ENCODE peak calls at places on chromosome 3, in nine cellular contexts. One of them, this sample, is unnamed.

GRCh38 chr3:105933871-105934270 is 65.1 kb upstream of the CBLB start:
- DNase-seq in ureter: no peak
- DNase-seq in midbrain: no peak
- DNase-seq in GM23338: no peak
- DNase-seq in GM10248: no peak
- DNase-seq in stimulated activated naive B cell treated with anti-CD40 and anti-IgM and Interleukin-4, amounts not matched to agents 10 μg/mL and 1 μg/mL and 100 μg/mL, for 72 hours: no peak
- DNase-seq in NCI-H2081: no peak
- DNase-seq in H4: no peak
- DNase-seq in stimulated activated CD8-positive, alpha-beta memory T cell treated with anti-CD3 and anti-CD28 coated beads, Interleukin-4, amount 100 ng/mL, for 48 hours: no peak
- DNase-seq in this sample: no peak

GRCh38 chr3:53859178-53859577 is 12.8 kb downstream of the IL17RB start:
- DNase-seq in midbrain: no peak
- DNase-seq in ureter: no peak
- DNase-seq in GM23338: no peak
- DNase-seq in stimulated activated CD8-positive, alpha-beta memory T cell treated with anti-CD3 and anti-CD28 coated beads, Interleukin-4, amount 100 ng/mL, for 48 hours: no peak
- DNase-seq in GM10248: no peak
- DNase-seq in NCI-H2081: no peak
- DNase-seq in H4: no peak
- DNase-seq in stimulated activated naive B cell treated with anti-CD40 and anti-IgM and Interleukin-4, amounts not matched to agents 10 μg/mL and 1 μg/mL and 100 μg/mL, for 72 hours: no peak
- DNase-seq in this sample: no peak

GRCh38 chr3:53137835-53138446 is 7.7 kb upstream of the RFT1 start:
- DNase-seq in ureter: no peak
- DNase-seq in stimulated activated naive B cell treated with anti-CD40 and anti-IgM and Interleukin-4, amounts not matched to agents 10 μg/mL and 1 μg/mL and 100 μg/mL, for 72 hours: no peak
- DNase-seq in GM23338: no peak
- DNase-seq in H4: no peak
- DNase-seq in stimulated activated CD8-positive, alpha-beta memory T cell treated with anti-CD3 and anti-CD28 coated beads, Interleukin-4, amount 100 ng/mL, for 48 hours: no peak
- DNase-seq in GM10248: no peak
- DNase-seq in midbrain: no peak
- DNase-seq in NCI-H2081: no peak
- DNase-seq in this sample: no peak

GRCh38 chr3:143885803-143886427 is 37.6 kb upstream of the SLC9A9 start:
- DNase-seq in ureter: no peak
- DNase-seq in H4: peak
- DNase-seq in stimulated activated naive B cell treated with anti-CD40 and anti-IgM and Interleukin-4, amounts not matched to agents 10 μg/mL and 1 μg/mL and 100 μg/mL, for 72 hours: no peak
- DNase-seq in NCI-H2081: peak
- DNase-seq in GM10248: peak
- DNase-seq in stimulated activated CD8-positive, alpha-beta memory T cell treated with anti-CD3 and anti-CD28 coated beads, Interleukin-4, amount 100 ng/mL, for 48 hours: no peak
- DNase-seq in midbrain: peak
- DNase-seq in GM23338: peak
- DNase-seq in this sample: no peak

GRCh38 chr3:148642616-148643015 is 55.1 kb upstream of the AGTR1 start:
- DNase-seq in ureter: no peak
- DNase-seq in stimulated activated CD8-positive, alpha-beta memory T cell treated with anti-CD3 and anti-CD28 coated beads, Interleukin-4, amount 100 ng/mL, for 48 hours: no peak
- DNase-seq in stimulated activated naive B cell treated with anti-CD40 and anti-IgM and Interleukin-4, amounts not matched to agents 10 μg/mL and 1 μg/mL and 100 μg/mL, for 72 hours: no peak
- DNase-seq in GM10248: no peak
- DNase-seq in NCI-H2081: no peak
- DNase-seq in midbrain: no peak
- DNase-seq in GM23338: no peak
- DNase-seq in H4: peak
- DNase-seq in this sample: no peak

GRCh38 chr3:146783446-146783845 is 178.3 kb upstream of the PLSCR5 start:
- DNase-seq in GM10248: no peak
- DNase-seq in stimulated activated CD8-positive, alpha-beta memory T cell treated with anti-CD3 and anti-CD28 coated beads, Interleukin-4, amount 100 ng/mL, for 48 hours: no peak
- DNase-seq in ureter: no peak
- DNase-seq in H4: no peak
- DNase-seq in GM23338: no peak
- DNase-seq in midbrain: no peak
- DNase-seq in NCI-H2081: no peak
- DNase-seq in stimulated activated naive B cell treated with anti-CD40 and anti-IgM and Interleukin-4, amounts not matched to agents 10 μg/mL and 1 μg/mL and 100 μg/mL, for 72 hours: no peak
- DNase-seq in this sample: no peak

GRCh38 chr3:69197922-69198540 is 75.6 kb upstream of the LMOD3 start:
- DNase-seq in NCI-H2081: no peak
- DNase-seq in ureter: no peak
- DNase-seq in stimulated activated naive B cell treated with anti-CD40 and anti-IgM and Interleukin-4, amounts not matched to agents 10 μg/mL and 1 μg/mL and 100 μg/mL, for 72 hours: no peak
- DNase-seq in GM23338: no peak
- DNase-seq in stimulated activated CD8-positive, alpha-beta memory T cell treated with anti-CD3 and anti-CD28 coated beads, Interleukin-4, amount 100 ng/mL, for 48 hours: peak
- DNase-seq in H4: no peak
- DNase-seq in midbrain: no peak
- DNase-seq in GM10248: no peak
- DNase-seq in this sample: no peak

GRCh38 chr3:158093526-158093925 is 12.7 kb downstream of the SHOX2 start:
- DNase-seq in stimulated activated CD8-positive, alpha-beta memory T cell treated with anti-CD3 and anti-CD28 coated beads, Interleukin-4, amount 100 ng/mL, for 48 hours: no peak
- DNase-seq in GM23338: no peak
- DNase-seq in GM10248: no peak
- DNase-seq in H4: no peak
- DNase-seq in NCI-H2081: no peak
- DNase-seq in stimulated activated naive B cell treated with anti-CD40 and anti-IgM and Interleukin-4, amounts not matched to agents 10 μg/mL and 1 μg/mL and 100 μg/mL, for 72 hours: no peak
- DNase-seq in ureter: no peak
- DNase-seq in midbrain: no peak
- DNase-seq in this sample: no peak

GRCh38 chr3:55951371-55951770 is 464.3 kb upstream of the WNT5A start:
- DNase-seq in NCI-H2081: no peak
- DNase-seq in stimulated activated CD8-positive, alpha-beta memory T cell treated with anti-CD3 and anti-CD28 coated beads, Interleukin-4, amount 100 ng/mL, for 48 hours: no peak
- DNase-seq in stimulated activated naive B cell treated with anti-CD40 and anti-IgM and Interleukin-4, amounts not matched to agents 10 μg/mL and 1 μg/mL and 100 μg/mL, for 72 hours: no peak
- DNase-seq in GM23338: no peak
- DNase-seq in H4: no peak
- DNase-seq in GM10248: no peak
- DNase-seq in ureter: no peak
- DNase-seq in midbrain: no peak
- DNase-seq in this sample: no peak

GRCh38 chr3:188672840-188673239 is 498.9 kb upstream of the TPRG1 start:
- DNase-seq in ureter: no peak
- DNase-seq in GM23338: no peak
- DNase-seq in midbrain: no peak
- DNase-seq in NCI-H2081: no peak
- DNase-seq in H4: no peak
- DNase-seq in GM10248: no peak
- DNase-seq in stimulated activated CD8-positive, alpha-beta memory T cell treated with anti-CD3 and anti-CD28 coated beads, Interleukin-4, amount 100 ng/mL, for 48 hours: no peak
- DNase-seq in stimulated activated naive B cell treated with anti-CD40 and anti-IgM and Interleukin-4, amounts not matched to agents 10 μg/mL and 1 μg/mL and 100 μg/mL, for 72 hours: no peak
- DNase-seq in this sample: no peak

GRCh38 chr3:33146791-33147445 is 33.1 kb downstream of the CRTAP start:
- DNase-seq in midbrain: peak
- DNase-seq in NCI-H2081: no peak
- DNase-seq in stimulated activated naive B cell treated with anti-CD40 and anti-IgM and Interleukin-4, amounts not matched to agents 10 μg/mL and 1 μg/mL and 100 μg/mL, for 72 hours: no peak
- DNase-seq in GM10248: no peak
- DNase-seq in stimulated activated CD8-positive, alpha-beta memory T cell treated with anti-CD3 and anti-CD28 coated beads, Interleukin-4, amount 100 ng/mL, for 48 hours: no peak
- DNase-seq in GM23338: peak
- DNase-seq in ureter: no peak
- DNase-seq in H4: peak
- DNase-seq in this sample: no peak

GRCh38 chr3:182179631-182180030 is 467.9 kb downstream of the SOX2 start:
- DNase-seq in stimulated activated CD8-positive, alpha-beta memory T cell treated with anti-CD3 and anti-CD28 coated beads, Interleukin-4, amount 100 ng/mL, for 48 hours: no peak
- DNase-seq in stimulated activated naive B cell treated with anti-CD40 and anti-IgM and Interleukin-4, amounts not matched to agents 10 μg/mL and 1 μg/mL and 100 μg/mL, for 72 hours: no peak
- DNase-seq in H4: no peak
- DNase-seq in GM23338: no peak
- DNase-seq in GM10248: no peak
- DNase-seq in midbrain: no peak
- DNase-seq in NCI-H2081: no peak
- DNase-seq in ureter: no peak
- DNase-seq in this sample: no peak

GRCh38 chr3:141370065-141370533 is 1.8 kb downstream of the ZBTB38 start:
- DNase-seq in ureter: peak
- DNase-seq in GM10248: peak
- DNase-seq in stimulated activated naive B cell treated with anti-CD40 and anti-IgM and Interleukin-4, amounts not matched to agents 10 μg/mL and 1 μg/mL and 100 μg/mL, for 72 hours: peak
- DNase-seq in NCI-H2081: peak
- DNase-seq in H4: peak
- DNase-seq in midbrain: peak
- DNase-seq in GM23338: peak
- DNase-seq in stimulated activated CD8-positive, alpha-beta memory T cell treated with anti-CD3 and anti-CD28 coated beads, Interleukin-4, amount 100 ng/mL, for 48 hours: peak
- DNase-seq in this sample: peak

GRCh38 chr3:55069950-55070349 is 142.1 kb upstream of the LRTM1 start:
- DNase-seq in GM10248: no peak
- DNase-seq in H4: no peak
- DNase-seq in stimulated activated CD8-positive, alpha-beta memory T cell treated with anti-CD3 and anti-CD28 coated beads, Interleukin-4, amount 100 ng/mL, for 48 hours: no peak
- DNase-seq in midbrain: no peak
- DNase-seq in stimulated activated naive B cell treated with anti-CD40 and anti-IgM and Interleukin-4, amounts not matched to agents 10 μg/mL and 1 μg/mL and 100 μg/mL, for 72 hours: no peak
- DNase-seq in NCI-H2081: no peak
- DNase-seq in GM23338: peak
- DNase-seq in ureter: no peak
- DNase-seq in this sample: no peak

GRCh38 chr3:11096266-11097135 is 57.8 kb upstream of the HRH1 start:
- DNase-seq in ureter: peak
- DNase-seq in stimulated activated CD8-positive, alpha-beta memory T cell treated with anti-CD3 and anti-CD28 coated beads, Interleukin-4, amount 100 ng/mL, for 48 hours: peak
- DNase-seq in stimulated activated naive B cell treated with anti-CD40 and anti-IgM and Interleukin-4, amounts not matched to agents 10 μg/mL and 1 μg/mL and 100 μg/mL, for 72 hours: peak
- DNase-seq in NCI-H2081: no peak
- DNase-seq in GM23338: peak
- DNase-seq in GM10248: peak
- DNase-seq in midbrain: peak
- DNase-seq in H4: peak
- DNase-seq in this sample: no peak

GRCh38 chr3:4323246-4324027 is 20.3 kb downstream of the SETMAR start:
- DNase-seq in GM10248: no peak
- DNase-seq in GM23338: no peak
- DNase-seq in midbrain: no peak
- DNase-seq in NCI-H2081: no peak
- DNase-seq in stimulated activated naive B cell treated with anti-CD40 and anti-IgM and Interleukin-4, amounts not matched to agents 10 μg/mL and 1 μg/mL and 100 μg/mL, for 72 hours: no peak
- DNase-seq in ureter: no peak
- DNase-seq in H4: no peak
- DNase-seq in stimulated activated CD8-positive, alpha-beta memory T cell treated with anti-CD3 and anti-CD28 coated beads, Interleukin-4, amount 100 ng/mL, for 48 hours: no peak
- DNase-seq in this sample: no peak

GRCh38 chr3:43389388-43390254 is 103.3 kb downstream of the SNRK start:
- DNase-seq in ureter: no peak
- DNase-seq in GM23338: no peak
- DNase-seq in stimulated activated naive B cell treated with anti-CD40 and anti-IgM and Interleukin-4, amounts not matched to agents 10 μg/mL and 1 μg/mL and 100 μg/mL, for 72 hours: peak
- DNase-seq in midbrain: no peak
- DNase-seq in NCI-H2081: no peak
- DNase-seq in GM10248: no peak
- DNase-seq in H4: peak
- DNase-seq in stimulated activated CD8-positive, alpha-beta memory T cell treated with anti-CD3 and anti-CD28 coated beads, Interleukin-4, amount 100 ng/mL, for 48 hours: peak
- DNase-seq in this sample: no peak

This sample was measured in NCI-H446 treated with DMSO at 0.1 percent for 48 hours.